ENCODE peak calls at places on chromosomes 7 and 10, in four cellular contexts. Q is NCI-H2029 treated with DMSO at 0.1 percent for 48 hours; P is left colon; L is stimulated activated CD8-positive, alpha-beta memory T cell treated with anti-CD3 and anti-CD28 coated beads, Interleukin-4, amount 100 ng/mL, for 48 hours. M is an unnamed sample.

GRCh38 chr7:129343099-129343700 is 91.0 kb upstream of the STRIP2 start:
- DNase-seq in P (no peak), L (no peak), Q (peak; percentile 28), M (no peak)

GRCh38 chr10:125159932-125160855 is at the start of gene CTBP2:
- DNase-seq in P (peak; percentile 64), L (no peak), Q (no peak), M (no peak)

GRCh38 chr10:133087679-133088523 is at the start of gene ADGRA1:
- DNase-seq in P (no peak), L (no peak), Q (no peak), M (no peak)

GRCh38 chr10:59177031-59177861 is 803 bp downstream of the PHYHIPL start:
- DNase-seq in Q (peak; percentile 20), P (no peak), L (no peak), M (no peak)

GRCh38 chr10:33145451-33146188 is 187.6 kb upstream of the ITGB1 start:
- DNase-seq in L (no peak), Q (no peak), P (no peak), M (no peak)

GRCh38 chr10:91694170-91694794 is 61.4 kb upstream of the PPP1R3C start:
- DNase-seq in L (peak; percentile 27), P (no peak), Q (no peak), M (no peak)

GRCh38 chr10:76550806-76551205 is 1086.8 kb downstream of the KCNMA1 start:
- DNase-seq in Q (no peak), P (no peak), L (no peak), M (no peak)

GRCh38 chr7:117401293-117402002 is 25.8 kb downstream of the ASZ1 start:
- DNase-seq in P (no peak), L (no peak), Q (no peak), M (no peak)

GRCh38 chr10:121527690-121528089 is 70.6 kb downstream of the FGFR2 start:
- DNase-seq in P (no peak), L (no peak), Q (no peak), M (no peak)

GRCh38 chr10:133139561-133140065 is 20.4 kb upstream of the KNDC1 start:
- DNase-seq in Q (no peak), P (no peak), L (no peak), M (no peak)

GRCh38 chr7:121084748-121085336 is 96.3 kb downstream of the CPED1 start:
- DNase-seq in Q (no peak), L (no peak), P (no peak), M (no peak)

GRCh38 chr10:22183771-22184466 is 33.9 kb downstream of the EBLN1 start:
- DNase-seq in Q (no peak), P (no peak), L (no peak), M (no peak)

GRCh38 chr10:59336632-59337031 is 25.7 kb downstream of the FAM13C start:
- DNase-seq in Q (no peak), P (no peak), L (no peak), M (no peak)